ENCODE peak calls at places on chromosomes 3 and 15, in eight cellular contexts. G, P, C, X, E, M, A and W are unnamed samples.

GRCh38 chr15:40943764-40944365 is 9.4 kb upstream of the CHAC1 start:
- DNase-seq in E (no peak), C (no peak), M (no peak), P (no peak), X (no peak), G (no peak), A (no peak), W (no peak)

GRCh38 chr3:196422976-196423781 is 9.0 kb downstream of the UBXN7 start:
- DNase-seq in M (no peak), C (no peak), P (no peak), X (peak; percentile 16), A (no peak), G (no peak), E (no peak), W (no peak)

GRCh38 chr3:187400756-187401155 is 32.6 kb downstream of the RTP4 start:
- DNase-seq in E (no peak), A (no peak), X (no peak), P (no peak), C (no peak), M (no peak), G (no peak), W (no peak)

GRCh38 chr15:89494941-89495637 is 1.3 kb downstream of the RHCG start:
- DNase-seq in M (no peak), C (no peak), P (no peak), X (peak; percentile 45), E (no peak), G (no peak), A (peak; percentile 57), W (peak; percentile 61)

GRCh38 chr3:188345223-188345622 is 191.3 kb downstream of the LPP start:
- DNase-seq in P (no peak), C (no peak), A (no peak), X (no peak), E (peak; percentile 57), M (no peak), G (no peak), W (no peak)

GRCh38 chr3:114314259-114314658 is 20.4 kb downstream of the TIGIT start:
- DNase-seq in M (no peak), X (no peak), C (no peak), G (no peak), A (no peak), P (no peak), E (no peak), W (no peak)

GRCh38 chr15:66480267-66480666 is 17.3 kb downstream of the SNAPC5 start:
- DNase-seq in A (no peak), G (no peak), M (no peak), P (no peak), X (no peak), C (no peak), E (no peak), W (no peak)

GRCh38 chr3:16837602-16838001 is 47.2 kb upstream of the PLCL2 start:
- DNase-seq in C (no peak), X (no peak), E (no peak), G (no peak), P (no peak), M (peak; percentile 39), A (no peak), W (no peak)

GRCh38 chr15:73952913-73953750 is 26.9 kb downstream of the LOXL1 start:
- DNase-seq in P (no peak), C (no peak), X (no peak), E (no peak), G (no peak), M (no peak), A (no peak), W (no peak)

GRCh38 chr3:100825574-100825973 is 116.3 kb downstream of the TFG start:
- DNase-seq in G (no peak), P (no peak), E (no peak), C (no peak), M (no peak), X (no peak), A (no peak), W (no peak)

GRCh38 chr3:79140718-79141117 is 627.1 kb downstream of the ROBO1 start:
- DNase-seq in M (no peak), A (no peak), C (peak; percentile 11), E (peak; percentile 72), G (no peak), P (peak; percentile 82), X (no peak), W (no peak)

GRCh38 chr3:113873293-113873692 is 34.7 kb downstream of the GRAMD1C start:
- DNase-seq in P (no peak), A (no peak), G (no peak), E (no peak), C (no peak), M (no peak), X (no peak), W (no peak)

GRCh38 chr3:44077267-44077666 is 164.4 kb upstream of the TOPAZ1 start:
- DNase-seq in M (no peak), E (no peak), C (no peak), X (peak; percentile 33), A (peak; percentile 6), P (no peak), G (no peak), W (no peak)

GRCh38 chr3:194089357-194090177 is 46.4 kb upstream of the HES1 start:
- DNase-seq in P (peak; percentile 100), X (no peak), C (peak; percentile 44), A (peak; percentile 50), M (peak; percentile 82), G (peak; percentile 69), E (peak; percentile 97), W (peak; percentile 40)

GRCh38 chr15:40787344-40787841 is 17.6 kb downstream of the C15orf62 start:
- DNase-seq in M (no peak), P (peak; percentile 83), X (no peak), G (no peak), E (peak; percentile 62), A (peak; percentile 84), C (no peak), W (no peak)

GRCh38 chr3:70744536-70744935 is 432.1 kb upstream of the MDFIC2 start:
- DNase-seq in G (no peak), A (no peak), M (no peak), E (no peak), C (no peak), X (no peak), P (no peak), W (no peak)

GRCh38 chr3:126261037-126261436 is 80.7 kb upstream of the ALDH1L1 start:
- DNase-seq in C (no peak), X (no peak), G (no peak), E (peak; percentile 61), M (peak; percentile 63), P (peak; percentile 59), A (peak; percentile 34), W (no peak)

GRCh38 chr3:29167180-29167579 is 113.7 kb upstream of the RBMS3 start:
- DNase-seq in E (peak; percentile 75), C (peak; percentile 20), A (no peak), G (no peak), M (no peak), P (no peak), X (no peak), W (no peak)

GRCh38 chr3:15086263-15086662 is 12.7 kb downstream of the RBSN start:
- DNase-seq in C (no peak), M (no peak), X (no peak), A (no peak), P (no peak), E (no peak), G (no peak), W (no peak)

GRCh38 chr15:99492716-99493115 is 73.1 kb upstream of the MEF2A start:
- DNase-seq in C (no peak), M (no peak), G (no peak), E (no peak), A (no peak), P (no peak), X (no peak), W (no peak)

GRCh38 chr3:143184098-143184497 is 64.5 kb downstream of the CHST2 start:
- DNase-seq in P (no peak), X (no peak), C (no peak), A (peak; percentile 19), E (no peak), G (no peak), M (no peak), W (no peak)

GRCh38 chr3:109224333-109224732 is 87.8 kb downstream of the C3orf85 start:
- DNase-seq in A (peak; percentile 16), C (no peak), E (no peak), P (no peak), X (no peak), G (no peak), M (no peak), W (no peak)
- TF ChIP-seq CTCF in A (no peak), C (peak; percentile 18), E (no peak), P (no peak), X (peak; percentile 19), G (peak; percentile 16), M (no peak), W (no peak)

DNA sequence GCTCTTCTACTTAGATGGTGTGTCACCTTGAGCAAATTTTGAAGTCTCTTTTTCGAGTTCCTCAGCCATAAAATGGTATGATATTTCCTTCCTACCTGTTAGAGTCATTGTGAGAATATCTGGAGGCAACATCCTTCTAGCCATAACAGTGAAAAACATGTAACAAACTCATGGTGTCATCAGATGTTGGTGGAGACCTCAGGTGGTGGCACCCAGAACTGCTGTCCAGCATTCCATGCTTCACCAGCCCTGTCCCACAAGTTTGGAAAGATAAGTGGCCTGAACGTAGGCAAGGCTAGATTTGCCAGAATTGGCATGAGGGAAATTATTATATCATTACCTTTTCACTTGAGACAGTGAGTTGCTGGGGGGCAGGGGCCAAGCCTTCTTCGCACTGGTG is 30.4 kb downstream of the GASK1A start:
- DNase-seq in E (no peak), C (no peak), M (no peak), X (no peak), G (no peak), P (no peak), A (no peak), W (no peak)
- TF ChIP-seq CTCF in E (no peak), C (no peak), M (no peak), X (no peak), G (no peak), P (no peak), A (no peak), W (no peak)

DNA sequence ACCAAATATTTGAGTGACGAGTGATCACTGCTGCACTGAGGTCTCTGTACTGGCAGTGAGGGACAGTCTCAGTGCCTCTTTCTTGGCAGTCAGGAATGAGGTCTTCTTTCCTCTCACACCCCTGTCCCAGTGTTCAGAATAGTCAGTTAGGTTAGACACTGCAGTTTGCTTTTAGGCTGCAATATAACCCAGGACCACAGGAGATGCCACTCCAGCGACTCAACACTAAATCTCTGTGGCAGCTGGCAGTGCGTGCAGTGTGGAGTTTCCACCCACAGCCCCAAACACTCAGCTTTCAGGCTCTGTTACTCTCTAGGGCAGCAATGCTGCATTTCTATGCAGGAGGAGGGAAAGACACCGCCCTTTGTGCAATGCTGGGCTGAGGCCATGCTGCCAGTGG is 150.1 kb upstream of the SUCLG2 start:
- DNase-seq in E (peak; percentile 2), M (no peak), G (no peak), C (no peak), X (no peak), A (no peak), P (no peak), W (no peak)
- TF ChIP-seq CTCF in E (no peak), M (no peak), G (no peak), C (no peak), X (no peak), A (no peak), P (no peak), W (no peak)

DNA sequence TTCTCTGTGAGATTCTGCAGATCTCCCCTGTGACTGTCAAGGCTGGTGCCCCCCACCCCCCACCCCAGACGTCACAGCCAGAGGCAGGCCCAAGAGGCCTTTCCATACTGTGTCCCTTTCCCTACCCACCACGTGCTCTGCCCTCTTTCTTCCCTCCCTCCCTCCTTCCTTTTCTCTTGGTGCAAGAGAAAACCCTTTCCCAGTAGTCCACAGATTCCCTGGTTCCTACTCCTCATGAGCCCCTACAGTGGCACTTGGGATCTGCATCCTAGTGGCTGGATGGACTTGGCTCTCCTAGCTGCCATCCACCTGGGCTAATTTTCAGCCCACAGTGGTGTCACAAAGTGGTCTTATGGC is 35.1 kb downstream of the KLF13 start:
- DNase-seq in E (no peak), C (no peak), G (no peak), P (no peak), M (no peak), X (no peak), A (no peak), W (no peak)
- TF ChIP-seq CTCF in E (no peak), C (no peak), G (no peak), P (no peak), M (no peak), X (no peak), A (no peak), W (no peak)